ENCODE peak calls at places on chromosomes 16 and 17, in ten cellular contexts. W is HS-5; N is activated CD4-positive, alpha-beta memory T cell treated with anti-CD3 and anti-CD28 coated beads, Interleukin-2, amount 10 ng/mL, durations not matched to agents 7 days and 5 days; P is SK-N-DZ; A is NCI-H1092 treated with DMSO at 0.1 percent for 48 hours; V is endothelial cell; L is stomach; Z is T-helper 9 cell; D is ACHN; C is left kidney. T is an unnamed sample.

GRCh38 chr16:86946396-86946795 is 368.0 kb downstream of the FOXL1 start:
- DNase-seq in W (no peak), N (no peak), P (no peak), A (no peak), V (no peak), L (no peak), Z (no peak), D (peak), C (peak), T (no peak)

GRCh38 chr16:81623365-81624102 is 155.6 kb upstream of the PLCG2 start:
- DNase-seq in W (no peak), N (peak), P (peak), A (peak), V (peak), L (peak), Z (peak), D (peak), C (peak), T (peak)

GRCh38 chr16:4345439-4346204 is 5.5 kb downstream of the PAM16 start:
- DNase-seq in W (no peak), N (no peak), P (no peak), A (no peak), V (no peak), L (no peak), Z (no peak), D (no peak), C (no peak), T (no peak)

GRCh38 chr17:8185580-8186445 is 4.2 kb downstream of the BORCS6 start:
- DNase-seq in W (no peak), N (peak), P (peak), A (peak), V (peak), L (peak), Z (peak), D (peak), C (peak), T (no peak)

GRCh38 chr16:59060212-59060611 is 326.1 kb upstream of the GOT2 start:
- DNase-seq in W (peak), N (no peak), P (no peak), A (no peak), V (no peak), L (no peak), Z (no peak), D (no peak), C (no peak), T (no peak)

GRCh38 chr16:47258874-47259461 is 115.2 kb upstream of the NETO2 start:
- DNase-seq in W (no peak), N (no peak), P (peak), A (no peak), V (peak), L (no peak), Z (no peak), D (peak), C (peak), T (peak)

GRCh38 chr17:77146882-77147281 is 6.1 kb downstream of the SEC14L1 start:
- DNase-seq in W (no peak), N (no peak), P (no peak), A (no peak), V (no peak), L (peak), Z (no peak), D (no peak), C (peak), T (no peak)

GRCh38 chr17:7853693-7854043 is 1.2 kb upstream of the TMEM88 start:
- DNase-seq in W (no peak), N (no peak), P (no peak), A (no peak), V (no peak), L (no peak), Z (peak), D (no peak), C (no peak), T (no peak)

GRCh38 chr17:18968945-18969887 is 17.3 kb downstream of the SLC5A10 start:
- DNase-seq in W (no peak), N (no peak), P (no peak), A (no peak), V (no peak), L (peak), Z (no peak), D (peak), C (no peak), T (no peak)

GRCh38 chr17:19270951-19271611 is 33.9 kb downstream of the EPN2 start:
- DNase-seq in W (no peak), N (no peak), P (no peak), A (no peak), V (no peak), L (no peak), Z (no peak), D (no peak), C (no peak), T (no peak)

GRCh38 chr16:82641336-82641984 is 14.7 kb downstream of the CDH13 start:
- DNase-seq in W (no peak), N (no peak), P (no peak), A (no peak), V (no peak), L (no peak), Z (no peak), D (peak), C (peak), T (no peak)

GRCh38 chr17:31788956-31789355 is 70.1 kb downstream of the COPRS start:
- DNase-seq in W (peak), N (no peak), P (no peak), A (no peak), V (no peak), L (no peak), Z (no peak), D (no peak), C (no peak), T (no peak)